ENCODE peak calls at places on chromosome 3, in five cellular contexts. F is stimulated activated CD8-positive, alpha-beta memory T cell treated with anti-CD3 and anti-CD28 coated beads, Interleukin-15, amount 100 ng/mL, for 24 hours; X is iris pigment epithelial cell; N is H9; Y is activated CD4-positive, alpha-beta T cell treated with anti-CD3 and anti-CD28 coated beads, Interleukin-2, amount 50 U/mL, for 24 hours. D is an unnamed sample.

GRCh38 chr3:147422934-147423599 is 13.9 kb downstream of the ZIC1 start:
- DNase-seq in Y (no peak), N (peak; percentile 62), X (no peak), F (no peak), D (no peak)

GRCh38 chr3:32705232-32705631 is 20.2 kb downstream of the CNOT10 start:
- DNase-seq in N (no peak), X (no peak), Y (no peak), F (no peak), D (no peak)

GRCh38 chr3:112519424-112520001 is 20.2 kb upstream of the BTLA start:
- DNase-seq in Y (no peak), N (no peak), F (no peak), X (peak; percentile 81), D (peak; percentile 69)

GRCh38 chr3:63809607-63810006 is 9.5 kb upstream of the C3orf49 start:
- DNase-seq in X (peak; percentile 73), F (no peak), Y (no peak), N (no peak), D (peak; percentile 87)

GRCh38 chr3:184354121-184354728 is 7.2 kb downstream of the CLCN2 start:
- DNase-seq in Y (no peak), N (peak; percentile 65), X (peak; percentile 10), F (peak; percentile 42), D (peak; percentile 43)

GRCh38 chr3:134309987-134310700 is 59.5 kb upstream of the RYK start:
- DNase-seq in Y (no peak), N (no peak), X (no peak), F (no peak), D (peak; percentile 57)

GRCh38 chr3:83523470-83524073 is 1435.2 kb upstream of the CADM2 start:
- DNase-seq in X (peak; percentile 52), Y (no peak), F (no peak), N (peak; percentile 78), D (no peak)

GRCh38 chr3:72346526-72346926 is 501.7 kb downstream of the SHQ1 start:
- DNase-seq in X (peak; percentile 98), N (no peak), Y (no peak), F (no peak), D (peak; percentile 99)

GRCh38 chr3:42501681-42502428 is 588 bp upstream of the VIPR1 start:
- DNase-seq in X (peak; percentile 32), F (no peak), N (peak; percentile 59), Y (peak; percentile 40), D (peak; percentile 44)

GRCh38 chr3:126562737-126563276 is 4.1 kb upstream of the C3orf22 start:
- DNase-seq in F (no peak), X (no peak), Y (no peak), N (no peak), D (no peak)

GRCh38 chr3:121658716-121659435 is 1.8 kb downstream of the HCLS1 start:
- DNase-seq in F (no peak), X (no peak), Y (no peak), N (no peak), D (no peak)

GRCh38 chr3:121942116-121942786 is 48.0 kb downstream of the SLC15A2 start:
- DNase-seq in Y (no peak), F (no peak), N (no peak), X (peak; percentile 21), D (no peak)

GRCh38 chr3:82001276-82001953 is 240.0 kb upstream of the GBE1 start:
- DNase-seq in N (no peak), Y (no peak), X (no peak), F (no peak), D (no peak)

GRCh38 chr3:142595581-142595950 is 627 bp upstream of the PLS1 start:
- DNase-seq in X (peak; percentile 93), F (no peak), N (no peak), Y (no peak), D (peak; percentile 87)

GRCh38 chr3:142808103-142808917 is 80.6 kb downstream of the PCOLCE2 start:
- DNase-seq in N (no peak), F (no peak), Y (no peak), X (peak; percentile 83), D (peak; percentile 80)

GRCh38 chr3:185409957-185410356 is 47.0 kb downstream of the MAP3K13 start:
- DNase-seq in N (peak; percentile 36), F (no peak), Y (no peak), X (no peak), D (no peak)

GRCh38 chr3:194070220-194070633 is 65.7 kb upstream of the HES1 start:
- DNase-seq in N (no peak), F (no peak), X (no peak), Y (no peak), D (no peak)

GRCh38 chr3:44969779-44970178 is 6.2 kb downstream of the ZDHHC3 start:
- DNase-seq in X (no peak), F (no peak), N (no peak), Y (no peak), D (no peak)

GRCh38 chr3:23806322-23807160 is 786 bp downstream of the UBE2E1 start:
- DNase-seq in N (peak; percentile 46), F (peak; percentile 11), X (no peak), Y (no peak), D (peak; percentile 38)

GRCh38 chr3:57434041-57434440 is 110.1 kb downstream of the DNAH12 start:
- DNase-seq in Y (no peak), F (no peak), N (no peak), X (peak; percentile 47), D (peak; percentile 23)

GRCh38 chr3:39753361-39753760 is 56.0 kb upstream of the MYRIP start:
- DNase-seq in F (no peak), N (no peak), Y (no peak), X (no peak), D (no peak)

GRCh38 chr3:138452491-138452890 is 18.1 kb downstream of the ESYT3 start:
- DNase-seq in X (no peak), N (peak; percentile 29), Y (no peak), F (no peak), D (no peak)

GRCh38 chr3:38365469-38366062 is 19.0 kb downstream of the XYLB start:
- DNase-seq in F (no peak), X (no peak), Y (no peak), N (no peak), D (no peak)

GRCh38 chr3:47634996-47635395 is 56.3 kb upstream of the CSPG5 start:
- DNase-seq in N (no peak), X (no peak), Y (no peak), F (no peak), D (no peak)

GRCh38 chr3:109685084-109686079 is 348.0 kb upstream of the DPPA4 start:
- DNase-seq in Y (no peak), N (no peak), X (peak; percentile 100), F (no peak), D (peak; percentile 99)

GRCh38 chr3:172225215-172225707 is 185.9 kb downstream of the FNDC3B start:
- DNase-seq in X (no peak), F (no peak), N (no peak), Y (no peak), D (no peak)

GRCh38 chr3:152961323-152961722 is 126.4 kb downstream of the P2RY1 start:
- DNase-seq in N (no peak), Y (no peak), F (no peak), X (peak; percentile 10), D (peak; percentile 2)

GRCh38 chr3:120497813-120498212 is 47.0 kb upstream of the FSTL1 start:
- DNase-seq in X (peak; percentile 56), Y (no peak), N (no peak), F (no peak), D (peak; percentile 78)

GRCh38 chr3:119647843-119648575 is 12.4 kb downstream of the POPDC2 start:
- DNase-seq in F (no peak), X (no peak), Y (no peak), N (no peak), D (peak; percentile 41)

GRCh38 chr3:89619263-89619662 is 511.8 kb downstream of the EPHA3 start:
- DNase-seq in Y (no peak), N (no peak), X (no peak), F (no peak), D (no peak)

GRCh38 chr3:178058629-178059028 is 477.6 kb upstream of the KCNMB2 start:
- DNase-seq in F (no peak), X (no peak), Y (no peak), N (no peak), D (no peak)

GRCh38 chr3:194941360-194941955 is 255.8 kb downstream of the FAM43A start:
- DNase-seq in Y (no peak), N (no peak), F (no peak), X (no peak), D (no peak)

D was measured in EH.